ENCODE peak calls at places on chromosomes 16 and 17, in six cellular contexts. One of them, this sample, is unnamed.
A peak's percentile ranks its signal among the peaks of the same experiment; 100 is the strongest.

GRCh38 chr16:81486555-81487061 is 42.0 kb downstream of the CMIP start:
- DNase-seq in fibroblast of the aortic adventitia: peak; percentile 99
- DNase-seq in sigmoid colon: no peak
- DNase-seq in AG09309: peak; percentile 81
- DNase-seq in tibial nerve: peak; percentile 46
- DNase-seq in thoracic aorta: no peak
- DNase-seq in this sample: peak; percentile 12

GRCh38 chr17:32487460-32488176 is 825 bp downstream of the CDK5R1 start:
- DNase-seq in AG09309: no peak
- DNase-seq in tibial nerve: no peak
- DNase-seq in sigmoid colon: no peak
- DNase-seq in thoracic aorta: no peak
- DNase-seq in fibroblast of the aortic adventitia: no peak
- DNase-seq in this sample: no peak

GRCh38 chr16:71373073-71373472 is 14.6 kb downstream of the CALB2 start:
- DNase-seq in AG09309: no peak
- DNase-seq in thoracic aorta: no peak
- DNase-seq in fibroblast of the aortic adventitia: no peak
- DNase-seq in sigmoid colon: no peak
- DNase-seq in tibial nerve: no peak
- DNase-seq in this sample: peak; percentile 42

GRCh38 chr16:11202260-11203091 is 53.5 kb downstream of the SOCS1 start:
- DNase-seq in AG09309: no peak
- DNase-seq in fibroblast of the aortic adventitia: peak; percentile 48
- DNase-seq in tibial nerve: no peak
- DNase-seq in thoracic aorta: no peak
- DNase-seq in sigmoid colon: no peak
- DNase-seq in this sample: no peak

GRCh38 chr16:53428681-53429080 is 5.6 kb upstream of the RBL2 start:
- DNase-seq in sigmoid colon: no peak
- DNase-seq in fibroblast of the aortic adventitia: no peak
- DNase-seq in thoracic aorta: no peak
- DNase-seq in AG09309: no peak
- DNase-seq in tibial nerve: no peak
- DNase-seq in this sample: no peak

GRCh38 chr17:5097101-5097834 is 14.4 kb downstream of the ZNF232 start:
- DNase-seq in fibroblast of the aortic adventitia: no peak
- DNase-seq in tibial nerve: no peak
- DNase-seq in AG09309: no peak
- DNase-seq in sigmoid colon: peak; percentile 82
- DNase-seq in thoracic aorta: no peak
- DNase-seq in this sample: no peak

GRCh38 chr17:70239391-70239826 is 70.1 kb downstream of the KCNJ2 start:
- DNase-seq in sigmoid colon: no peak
- DNase-seq in thoracic aorta: no peak
- DNase-seq in tibial nerve: no peak
- DNase-seq in fibroblast of the aortic adventitia: no peak
- DNase-seq in AG09309: no peak
- DNase-seq in this sample: no peak

GRCh38 chr17:42079541-42079940 is 18.7 kb downstream of the ZNF385C start:
- DNase-seq in tibial nerve: no peak
- DNase-seq in AG09309: no peak
- DNase-seq in sigmoid colon: no peak
- DNase-seq in fibroblast of the aortic adventitia: no peak
- DNase-seq in thoracic aorta: no peak
- DNase-seq in this sample: no peak

GRCh38 chr16:72862090-72862489 is 185.8 kb downstream of the ZFHX3 start:
- DNase-seq in fibroblast of the aortic adventitia: no peak
- DNase-seq in AG09309: no peak
- DNase-seq in tibial nerve: no peak
- DNase-seq in thoracic aorta: no peak
- DNase-seq in sigmoid colon: no peak
- DNase-seq in this sample: no peak

GRCh38 chr16:79658301-79659001 is 57.9 kb upstream of the MAF start:
- DNase-seq in tibial nerve: no peak
- DNase-seq in thoracic aorta: no peak
- DNase-seq in AG09309: peak; percentile 55
- DNase-seq in sigmoid colon: no peak
- DNase-seq in fibroblast of the aortic adventitia: peak; percentile 9
- DNase-seq in this sample: peak; percentile 47

GRCh38 chr16:17364319-17365210 is 106.2 kb downstream of the XYLT1 start:
- DNase-seq in fibroblast of the aortic adventitia: peak; percentile 99
- DNase-seq in thoracic aorta: no peak
- DNase-seq in tibial nerve: no peak
- DNase-seq in AG09309: peak; percentile 95
- DNase-seq in sigmoid colon: no peak
- DNase-seq in this sample: peak; percentile 96
- H3K4me3 ChIP-seq in fibroblast of the aortic adventitia: peak overlapping the region; percentile 28
- H3K4me3 ChIP-seq in thoracic aorta: peak overlapping the region; percentile 46
- H3K4me3 ChIP-seq in tibial nerve: no peak overlapping the region
- H3K4me3 ChIP-seq in AG09309: no peak overlapping the region
- H3K4me3 ChIP-seq in sigmoid colon: peak overlapping the region; percentile 9
- H3K4me3 ChIP-seq in this sample: no peak overlapping the region

DNA sequence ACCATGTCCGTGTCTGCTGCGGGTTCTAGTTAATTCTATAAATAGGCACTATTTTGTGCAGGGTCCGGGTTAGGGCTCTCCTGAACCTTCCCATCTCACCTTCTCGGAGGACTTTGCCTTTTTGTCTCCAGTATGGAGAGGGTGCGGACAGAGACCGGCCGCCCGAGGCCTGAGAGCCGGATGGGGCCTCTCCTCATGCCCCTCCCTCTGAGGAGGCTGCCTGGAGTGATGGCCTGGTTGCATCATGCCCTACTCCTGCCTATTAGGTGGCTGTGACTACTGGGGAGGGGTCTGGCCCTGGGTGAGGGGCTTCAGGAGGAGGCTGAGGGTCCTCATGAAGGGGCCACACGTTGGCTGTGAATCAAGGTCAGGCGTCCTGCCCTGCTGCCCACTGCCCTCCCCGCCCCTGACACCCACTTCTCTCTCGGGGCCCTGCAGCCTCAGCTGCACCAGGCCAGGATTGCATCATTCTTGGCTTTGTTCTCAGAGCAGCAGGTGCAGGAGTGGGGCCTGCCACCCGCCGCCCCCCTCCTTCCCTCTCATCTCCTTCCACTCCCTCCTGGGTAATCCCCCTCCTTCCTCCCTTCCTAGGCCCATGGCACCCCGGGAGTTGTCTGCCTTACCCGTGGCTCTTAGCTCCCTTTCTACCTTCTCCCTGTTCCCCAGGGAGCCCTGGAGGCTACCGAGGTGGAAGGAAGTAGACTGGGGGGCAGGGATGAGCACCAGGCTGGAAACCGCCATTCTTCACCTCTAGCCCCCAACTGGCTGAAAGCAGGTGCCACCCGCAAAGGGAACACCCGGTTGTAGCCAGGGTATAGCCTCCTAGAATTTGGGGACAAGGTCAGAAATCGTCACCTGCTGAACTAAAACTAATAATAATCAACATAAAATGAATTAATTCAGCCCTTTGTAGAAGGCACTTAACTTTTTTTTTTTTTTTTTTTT is 12.7 kb upstream of the ARHGAP23 start:
- DNase-seq in tibial nerve: no peak
- DNase-seq in thoracic aorta: no peak
- DNase-seq in fibroblast of the aortic adventitia: peak; percentile 77
- DNase-seq in AG09309: no peak
- DNase-seq in sigmoid colon: no peak
- DNase-seq in this sample: no peak
- H3K4me3 ChIP-seq in tibial nerve: no peak overlapping the region
- H3K4me3 ChIP-seq in thoracic aorta: no peak overlapping the region
- H3K4me3 ChIP-seq in fibroblast of the aortic adventitia: peak overlapping the region; percentile 53
- H3K4me3 ChIP-seq in AG09309: peak overlapping the region; percentile 24
- H3K4me3 ChIP-seq in sigmoid colon: no peak overlapping the region
- H3K4me3 ChIP-seq in this sample: peak overlapping the region; percentile 31

GRCh38 chr16:28984619-28985135 is at the start of gene LAT:
- DNase-seq in AG09309: no peak
- DNase-seq in tibial nerve: no peak
- DNase-seq in sigmoid colon: no peak
- DNase-seq in thoracic aorta: no peak
- DNase-seq in fibroblast of the aortic adventitia: no peak
- DNase-seq in this sample: no peak
- H3K4me3 ChIP-seq in AG09309: no peak within 1 kb of the TSS
- H3K4me3 ChIP-seq in tibial nerve: peak within 1 kb of the TSS; percentile 24
- H3K4me3 ChIP-seq in sigmoid colon: no peak within 1 kb of the TSS
- H3K4me3 ChIP-seq in thoracic aorta: peak within 1 kb of the TSS; percentile 31
- H3K4me3 ChIP-seq in fibroblast of the aortic adventitia: no peak within 1 kb of the TSS
- H3K4me3 ChIP-seq in this sample: no peak within 1 kb of the TSS

GRCh38 chr17:7252176-7253043 is at the start of gene ELP5:
- DNase-seq in fibroblast of the aortic adventitia: peak; percentile 96
- DNase-seq in sigmoid colon: peak; percentile 97
- DNase-seq in thoracic aorta: peak; percentile 85
- DNase-seq in tibial nerve: peak; percentile 89
- DNase-seq in AG09309: peak; percentile 75
- DNase-seq in this sample: peak; percentile 83

GRCh38 chr17:7251330-7252175 is at the start of gene CTDNEP1:
- DNase-seq in tibial nerve: peak; percentile 96
- DNase-seq in AG09309: peak; percentile 99
- DNase-seq in thoracic aorta: peak; percentile 94
- DNase-seq in fibroblast of the aortic adventitia: peak; percentile 100
- DNase-seq in sigmoid colon: peak; percentile 99
- DNase-seq in this sample: peak; percentile 98

GRCh38 chr17:7253082-7253481 is 1.1 kb downstream of the ELP5 start:
- DNase-seq in sigmoid colon: no peak
- DNase-seq in tibial nerve: no peak
- DNase-seq in fibroblast of the aortic adventitia: no peak
- DNase-seq in thoracic aorta: no peak
- DNase-seq in AG09309: no peak
- DNase-seq in this sample: no peak

GRCh38 chr17:7256766-7257456 is 4.9 kb downstream of the ELP5 start:
- DNase-seq in tibial nerve: no peak
- DNase-seq in fibroblast of the aortic adventitia: no peak
- DNase-seq in AG09309: no peak
- DNase-seq in sigmoid colon: no peak
- DNase-seq in thoracic aorta: no peak
- DNase-seq in this sample: no peak

DNA sequence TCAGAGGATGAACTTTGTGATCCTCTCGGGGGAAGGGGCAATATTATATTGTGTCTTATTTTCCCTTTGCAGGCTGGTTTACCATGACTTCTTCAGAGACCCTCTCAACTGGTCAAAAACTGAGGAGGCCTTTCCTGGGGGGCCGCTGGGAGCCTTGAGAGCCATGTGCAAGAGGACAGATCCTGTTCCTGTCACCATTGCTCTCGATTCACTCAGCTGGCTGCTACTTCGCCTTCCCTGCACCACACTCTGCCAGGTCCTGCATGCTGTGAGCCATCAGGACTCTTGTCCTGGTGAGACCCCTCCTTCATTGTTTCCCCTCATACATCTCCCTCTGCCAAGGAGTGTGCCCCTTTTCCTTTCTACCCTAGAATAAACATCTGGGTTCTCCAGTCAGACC is 2.5 kb downstream of the ELP5 start:
- DNase-seq in fibroblast of the aortic adventitia: no peak
- DNase-seq in thoracic aorta: no peak
- DNase-seq in AG09309: no peak
- DNase-seq in tibial nerve: no peak
- DNase-seq in sigmoid colon: no peak
- DNase-seq in this sample: no peak
- H3K4me3 ChIP-seq in fibroblast of the aortic adventitia: no peak overlapping the region
- H3K4me3 ChIP-seq in thoracic aorta: no peak overlapping the region
- H3K4me3 ChIP-seq in AG09309: no peak overlapping the region
- H3K4me3 ChIP-seq in tibial nerve: no peak overlapping the region
- H3K4me3 ChIP-seq in sigmoid colon: no peak overlapping the region
- H3K4me3 ChIP-seq in this sample: no peak overlapping the region

GRCh38 chr17:76738468-76738850 is 540 bp downstream of the MFSD11 start:
- DNase-seq in fibroblast of the aortic adventitia: peak; percentile 29
- DNase-seq in AG09309: no peak
- DNase-seq in tibial nerve: no peak
- DNase-seq in sigmoid colon: peak; percentile 33
- DNase-seq in thoracic aorta: no peak
- DNase-seq in this sample: no peak
- H3K4me3 ChIP-seq in fibroblast of the aortic adventitia: peak overlapping the region; percentile 91
- H3K4me3 ChIP-seq in AG09309: peak overlapping the region; percentile 53
- H3K4me3 ChIP-seq in tibial nerve: peak overlapping the region; percentile 81
- H3K4me3 ChIP-seq in sigmoid colon: peak overlapping the region; percentile 97
- H3K4me3 ChIP-seq in thoracic aorta: peak overlapping the region; percentile 89
- H3K4me3 ChIP-seq in this sample: peak overlapping the region; percentile 95

DNA sequence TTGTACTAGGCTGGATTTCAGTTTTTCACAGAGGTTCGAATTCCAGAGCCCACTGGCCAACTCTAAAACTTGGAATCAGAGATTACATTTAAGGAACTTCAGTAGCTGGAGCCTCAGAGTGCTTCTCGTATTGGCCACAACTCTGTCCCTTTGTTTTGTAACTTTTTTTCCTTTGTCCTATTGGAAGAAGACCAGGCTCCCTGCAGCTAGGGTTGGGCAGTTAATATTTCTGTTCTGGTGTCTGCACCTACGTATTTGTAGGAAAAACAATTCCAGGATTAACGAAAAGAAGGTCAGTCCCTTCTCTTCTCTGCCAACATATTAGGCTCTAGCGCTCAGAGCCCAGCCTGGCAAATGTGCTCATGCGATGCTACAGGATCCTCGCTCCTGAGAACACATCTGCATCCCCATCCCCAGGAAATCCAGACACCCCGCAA is 1.9 kb downstream of the CDH11 start:
- DNase-seq in thoracic aorta: no peak
- DNase-seq in sigmoid colon: peak; percentile 66
- DNase-seq in AG09309: peak; percentile 62
- DNase-seq in tibial nerve: no peak
- DNase-seq in fibroblast of the aortic adventitia: peak; percentile 92
- DNase-seq in this sample: peak; percentile 47
- H3K4me3 ChIP-seq in thoracic aorta: peak overlapping the region; percentile 92
- H3K4me3 ChIP-seq in sigmoid colon: peak overlapping the region; percentile 80
- H3K4me3 ChIP-seq in AG09309: peak overlapping the region; percentile 97
- H3K4me3 ChIP-seq in tibial nerve: peak overlapping the region; percentile 76
- H3K4me3 ChIP-seq in fibroblast of the aortic adventitia: peak overlapping the region; percentile 94
- H3K4me3 ChIP-seq in this sample: peak overlapping the region; percentile 94

DNA sequence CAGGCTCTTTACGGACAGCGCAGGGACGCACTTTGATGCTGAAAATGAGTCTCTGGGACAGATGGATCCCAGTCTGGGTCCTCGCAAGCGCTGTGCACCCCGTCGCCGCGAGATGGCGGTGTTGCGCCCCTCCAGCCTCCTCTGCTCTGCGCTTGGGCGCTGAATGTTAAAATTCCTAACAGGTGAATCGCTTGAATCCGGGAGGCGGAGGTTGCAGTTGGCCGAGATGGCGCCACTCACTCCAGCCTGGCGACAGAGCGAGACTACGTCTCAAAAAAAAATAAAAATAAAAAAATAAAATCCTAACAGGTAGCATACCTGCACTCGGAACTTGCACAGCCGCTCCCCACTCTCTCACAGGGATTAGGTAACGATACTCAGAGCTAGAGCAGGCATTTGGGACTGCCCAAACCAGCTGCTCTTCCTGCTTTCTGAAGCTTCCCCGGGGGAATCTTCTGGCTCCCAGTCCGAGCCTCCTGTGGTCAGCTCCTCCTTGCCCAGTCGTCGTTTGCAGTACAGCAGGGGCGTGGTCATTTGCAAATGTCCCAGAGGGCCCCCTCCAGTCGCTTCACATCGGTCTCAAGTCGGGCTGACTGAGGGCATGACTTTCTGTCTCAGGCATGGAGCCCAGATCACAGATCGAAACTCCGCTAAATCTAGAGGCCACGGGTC is 26.2 kb upstream of the OSGIN1 start:
- DNase-seq in fibroblast of the aortic adventitia: peak; percentile 66
- DNase-seq in AG09309: peak; percentile 3
- DNase-seq in thoracic aorta: peak; percentile 38
- DNase-seq in tibial nerve: peak; percentile 38
- DNase-seq in sigmoid colon: no peak
- DNase-seq in this sample: no peak
- H3K4me3 ChIP-seq in fibroblast of the aortic adventitia: peak overlapping the region; percentile 18
- H3K4me3 ChIP-seq in AG09309: no peak overlapping the region
- H3K4me3 ChIP-seq in thoracic aorta: peak overlapping the region; percentile 19
- H3K4me3 ChIP-seq in tibial nerve: no peak overlapping the region
- H3K4me3 ChIP-seq in sigmoid colon: no peak overlapping the region
- H3K4me3 ChIP-seq in this sample: no peak overlapping the region

This sample was measured in skeletal muscle cell.